ENCODE peak calls at places on chromosomes 4 and X, in five cellular contexts. T, Z, E, I and X are unnamed samples.

GRCh38 chr4:85084371-85085170 is 118.1 kb upstream of the WDFY3 start:
- DNase-seq in T (peak; percentile 61), Z (peak; percentile 75), E (peak; percentile 29), I (no peak), X (no peak)

GRCh38 chr4:2484169-2484568 is 15.3 kb downstream of the RNF4 start:
- DNase-seq in T (no peak), Z (no peak), E (no peak), I (no peak), X (no peak)

GRCh38 chrX:39631275-39631674 is 466.5 kb downstream of the BCOR start:
- DNase-seq in T (no peak), Z (no peak), E (no peak), I (no peak), X (no peak)

GRCh38 chrX:16320765-16321355 is 153.6 kb downstream of the MAGEB17 start:
- DNase-seq in T (peak; percentile 18), Z (peak; percentile 77), E (no peak), I (no peak), X (no peak)

GRCh38 chrX:18938710-18939109 is 45.2 kb downstream of the PHKA2 start:
- DNase-seq in T (no peak), Z (peak; percentile 12), E (no peak), I (no peak), X (no peak)

GRCh38 chr4:123621072-123621705 is 224.6 kb downstream of the SPRY1 start:
- DNase-seq in T (no peak), Z (no peak), E (no peak), I (no peak), X (peak; percentile 25)

GRCh38 chr4:103754844-103755243 is 35.1 kb upstream of the TACR3 start:
- DNase-seq in T (no peak), Z (no peak), E (no peak), I (no peak), X (no peak)

GRCh38 chr4:101349346-101350064 is 2.2 kb upstream of the PPP3CA start:
- DNase-seq in T (no peak), Z (no peak), E (no peak), I (no peak), X (peak; percentile 78)

GRCh38 chrX:38864165-38864564 is 62.9 kb downstream of the MID1IP1 start:
- DNase-seq in T (no peak), Z (peak; percentile 20), E (no peak), I (no peak), X (no peak)

GRCh38 chrX:20829665-20830481 is 544.3 kb upstream of the CNKSR2 start:
- DNase-seq in T (peak; percentile 66), Z (no peak), E (no peak), I (no peak), X (no peak)

GRCh38 chrX:100591256-100592051 is 6.7 kb downstream of the TNMD start:
- DNase-seq in T (no peak), Z (no peak), E (no peak), I (no peak), X (peak; percentile 20)

GRCh38 chr4:156559346-156559745 is 412.3 kb downstream of the PDGFC start:
- DNase-seq in T (no peak), Z (peak; percentile 22), E (no peak), I (no peak), X (no peak)

GRCh38 chrX:121479406-121479805 is 432.0 kb downstream of the GLUD2 start:
- DNase-seq in T (peak; percentile 0), Z (no peak), E (no peak), I (no peak), X (no peak)

GRCh38 chr4:74671074-74671698 is 123.1 kb downstream of the BTC start:
- DNase-seq in T (peak; percentile 76), Z (peak; percentile 64), E (peak; percentile 16), I (peak; percentile 50), X (no peak)

GRCh38 chr4:93289241-93289640 is 539.3 kb upstream of the ATOH1 start:
- DNase-seq in T (no peak), Z (no peak), E (no peak), I (no peak), X (no peak)

GRCh38 chr4:95505149-95505548 is 43.6 kb downstream of the UNC5C start:
- DNase-seq in T (no peak), Z (peak; percentile 55), E (no peak), I (no peak), X (no peak)

GRCh38 chrX:103883533-103883932 is 51.5 kb upstream of the RAB9B start:
- DNase-seq in T (no peak), Z (no peak), E (no peak), I (no peak), X (no peak)

GRCh38 chr4:184011810-184012209 is 106.7 kb downstream of the STOX2 start:
- DNase-seq in T (no peak), Z (no peak), E (no peak), I (no peak), X (no peak)

GRCh38 chrX:118745570-118745969 is 18.2 kb downstream of the IL13RA1 start:
- DNase-seq in T (no peak), Z (peak; percentile 42), E (no peak), I (no peak), X (no peak)

GRCh38 chr4:25484243-25484721 is 107.2 kb downstream of the ANAPC4 start:
- DNase-seq in T (no peak), Z (no peak), E (no peak), I (no peak), X (no peak)

GRCh38 chr4:8688041-8688907 is 95.7 kb downstream of the CPZ start:
- DNase-seq in T (peak; percentile 3), Z (peak; percentile 2), E (peak; percentile 57), I (no peak), X (no peak)

GRCh38 chr4:156889616-156890594 is 81.7 kb downstream of the PDGFC start:
- DNase-seq in T (peak; percentile 52), Z (peak; percentile 83), E (no peak), I (no peak), X (peak; percentile 71)

GRCh38 chr4:74886490-74886889 is 46.4 kb upstream of the PARM1 start:
- DNase-seq in T (no peak), Z (peak; percentile 59), E (no peak), I (no peak), X (no peak)

GRCh38 chr4:72006576-72006975 is 25.2 kb upstream of the NPFFR2 start:
- DNase-seq in T (peak; percentile 40), Z (peak; percentile 56), E (no peak), I (no peak), X (no peak)

GRCh38 chr4:108443585-108443984 is 176.8 kb upstream of the RPL34 start:
- DNase-seq in T (no peak), Z (no peak), E (no peak), I (no peak), X (no peak)

GRCh38 chr4:123977623-123978022 is 581.0 kb downstream of the SPRY1 start:
- DNase-seq in T (no peak), Z (peak; percentile 26), E (no peak), I (no peak), X (no peak)

GRCh38 chr4:47531954-47532321 is 46.9 kb downstream of the ATP10D start:
- DNase-seq in T (no peak), Z (no peak), E (no peak), I (no peak), X (no peak)

GRCh38 chr4:82721819-82722423 is 76.7 kb downstream of the SCD5 start:
- DNase-seq in T (no peak), Z (peak; percentile 26), E (no peak), I (no peak), X (peak; percentile 67)

GRCh38 chr4:1717129-1718094 is 3.7 kb downstream of the TMEM129 start:
- DNase-seq in T (no peak), Z (no peak), E (no peak), I (no peak), X (no peak)

DNA sequence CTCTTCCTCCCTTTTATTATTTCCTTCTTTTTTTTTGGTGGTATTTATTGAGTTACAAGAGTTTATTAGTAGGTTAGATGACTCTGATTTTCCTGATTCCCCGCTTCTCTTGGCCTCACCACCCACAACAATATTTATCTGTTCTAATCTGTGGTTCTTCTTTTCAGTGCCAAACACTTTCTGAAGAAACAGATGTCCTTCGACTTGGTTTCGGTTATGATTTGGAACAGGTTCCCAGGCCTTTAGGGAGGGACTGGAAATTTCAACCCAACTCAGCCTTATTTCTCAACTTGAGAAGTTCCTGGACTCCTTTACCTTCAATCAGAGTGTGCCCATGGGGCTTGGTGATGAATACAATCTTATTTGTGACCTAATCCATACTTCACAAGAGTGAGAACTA is 108.1 kb downstream of the UCHL1 start:
- DNase-seq in T (no peak), Z (no peak), E (no peak), I (no peak), X (no peak)
- H3K27ac ChIP-seq in T (no peak overlapping the region), Z (no peak overlapping the region), E (no peak overlapping the region), I (no peak overlapping the region), X (no peak overlapping the region)

GRCh38 chrX:54838583-54838982 is 31.0 kb downstream of the MAGED2 start:
- DNase-seq in T (no peak), Z (no peak), E (no peak), I (no peak), X (no peak)
- H3K4me3 ChIP-seq in T (no peak overlapping the region), Z (no peak overlapping the region), E (no peak overlapping the region), I (no peak overlapping the region), X (no peak overlapping the region)

GRCh38 chrX:134885336-134886016 is 105.3 kb upstream of the SMIM10 start:
- DNase-seq in T (no peak), Z (no peak), E (no peak), I (no peak), X (no peak)
- H3K27ac ChIP-seq in T (no peak overlapping the region), Z (no peak overlapping the region), E (no peak overlapping the region), I (no peak overlapping the region), X (no peak overlapping the region)

DNA sequence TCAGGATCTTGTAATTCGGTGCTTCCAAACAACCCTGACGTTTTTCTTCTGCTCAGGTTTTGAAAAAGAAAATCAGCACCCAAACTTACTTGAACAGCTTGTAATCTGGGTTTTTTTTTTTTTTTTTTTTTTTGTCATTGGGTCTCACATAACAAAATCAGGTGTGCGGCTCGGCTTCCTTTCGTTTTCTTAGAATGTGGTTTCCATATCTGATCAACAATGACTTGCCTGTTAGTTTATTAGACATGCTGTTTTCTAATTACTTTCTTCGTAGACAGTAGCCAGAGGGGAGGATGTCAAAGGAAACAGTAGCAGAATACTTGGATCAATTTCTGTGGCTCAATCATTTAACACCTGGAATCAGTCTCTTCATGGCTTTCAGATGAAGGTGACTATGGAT is 890 bp upstream of the FREM3 start:
- DNase-seq in T (no peak), Z (no peak), E (no peak), I (peak; percentile 0), X (no peak)
- H3K4me3 ChIP-seq in T (no peak overlapping the region), Z (no peak overlapping the region), E (no peak overlapping the region), I (peak overlapping the region; percentile 49), X (peak overlapping the region; percentile 30)

GRCh38 chr4:165656399-165656798 is 216.6 kb upstream of the TLL1 start:
- DNase-seq in T (no peak), Z (no peak), E (no peak), I (no peak), X (no peak)
- H3K27ac ChIP-seq in T (no peak overlapping the region), Z (no peak overlapping the region), E (no peak overlapping the region), I (no peak overlapping the region), X (no peak overlapping the region)

GRCh38 chr4:186345184-186345583 is 79.2 kb downstream of the F11 start:
- DNase-seq in T (no peak), Z (no peak), E (peak; percentile 20), I (no peak), X (no peak)
- H3K4me3 ChIP-seq in T (no peak overlapping the region), Z (no peak overlapping the region), E (no peak overlapping the region), I (no peak overlapping the region), X (no peak overlapping the region)

DNA sequence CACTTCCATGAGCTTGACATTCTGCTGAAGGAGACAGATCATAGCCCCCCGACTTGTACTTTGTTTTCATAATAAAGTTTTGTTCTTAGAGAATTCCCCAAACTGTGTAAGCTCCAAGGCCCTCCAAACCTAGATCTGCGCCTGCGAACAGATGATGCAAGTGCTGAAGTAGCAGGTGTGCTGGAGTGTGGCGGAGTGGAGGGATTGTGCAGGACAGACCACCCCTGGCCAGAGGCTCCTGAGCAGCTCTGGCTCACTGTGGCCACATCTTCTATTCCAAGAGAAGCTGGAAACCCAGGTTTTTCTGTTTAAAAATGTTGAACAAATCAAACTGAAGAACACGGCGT is 46.4 kb downstream of the TBC1D14 start:
- DNase-seq in T (no peak), Z (no peak), E (no peak), I (no peak), X (no peak)
- H3K27ac ChIP-seq in T (no peak overlapping the region), Z (no peak overlapping the region), E (no peak overlapping the region), I (no peak overlapping the region), X (no peak overlapping the region)